ENCODE peak calls at places on chromosomes 13 and 19, in ten cellular contexts. One of them, this sample, is unnamed.

GRCh38 chr13:36965767-36966166 is 33.4 kb downstream of the ALG5 start:
- DNase-seq in non-pigmented ciliary epithelial cell: peak
- DNase-seq in tibial nerve: no peak
- DNase-seq in naive thymus-derived CD4-positive, alpha-beta T cell: no peak
- DNase-seq in fibroblast of pulmonary artery: peak
- DNase-seq in tibial artery: no peak
- DNase-seq in skeletal muscle cell: peak
- DNase-seq in MV-4-11: no peak
- DNase-seq in NCI-H345: no peak
- DNase-seq in Calu3: peak
- DNase-seq in this sample: no peak

GRCh38 chr19:54889566-54889965 is 15.5 kb downstream of the FCAR start:
- DNase-seq in tibial nerve: no peak
- DNase-seq in naive thymus-derived CD4-positive, alpha-beta T cell: no peak
- DNase-seq in MV-4-11: no peak
- DNase-seq in non-pigmented ciliary epithelial cell: no peak
- DNase-seq in NCI-H345: no peak
- DNase-seq in Calu3: no peak
- DNase-seq in fibroblast of pulmonary artery: no peak
- DNase-seq in skeletal muscle cell: no peak
- DNase-seq in tibial artery: no peak
- DNase-seq in this sample: no peak

GRCh38 chr13:75226755-75227435 is 255.1 kb downstream of the TBC1D4 start:
- DNase-seq in tibial nerve: no peak
- DNase-seq in MV-4-11: peak
- DNase-seq in NCI-H345: no peak
- DNase-seq in Calu3: no peak
- DNase-seq in skeletal muscle cell: peak
- DNase-seq in non-pigmented ciliary epithelial cell: peak
- DNase-seq in naive thymus-derived CD4-positive, alpha-beta T cell: no peak
- DNase-seq in tibial artery: no peak
- DNase-seq in fibroblast of pulmonary artery: peak
- DNase-seq in this sample: no peak

GRCh38 chr19:50968709-50969412 is 530 bp downstream of the KLK6 start:
- DNase-seq in fibroblast of pulmonary artery: peak
- DNase-seq in tibial artery: no peak
- DNase-seq in Calu3: no peak
- DNase-seq in tibial nerve: no peak
- DNase-seq in NCI-H345: no peak
- DNase-seq in naive thymus-derived CD4-positive, alpha-beta T cell: no peak
- DNase-seq in MV-4-11: no peak
- DNase-seq in non-pigmented ciliary epithelial cell: no peak
- DNase-seq in skeletal muscle cell: no peak
- DNase-seq in this sample: no peak

GRCh38 chr19:2616741-2617392 is 85.6 kb downstream of the GNG7 start:
- DNase-seq in Calu3: no peak
- DNase-seq in NCI-H345: no peak
- DNase-seq in tibial nerve: peak
- DNase-seq in tibial artery: peak
- DNase-seq in non-pigmented ciliary epithelial cell: no peak
- DNase-seq in naive thymus-derived CD4-positive, alpha-beta T cell: peak
- DNase-seq in fibroblast of pulmonary artery: no peak
- DNase-seq in skeletal muscle cell: no peak
- DNase-seq in MV-4-11: peak
- DNase-seq in this sample: no peak

GRCh38 chr13:70623260-70623659 is 515.0 kb upstream of the KLHL1 start:
- DNase-seq in tibial artery: no peak
- DNase-seq in MV-4-11: no peak
- DNase-seq in non-pigmented ciliary epithelial cell: no peak
- DNase-seq in tibial nerve: no peak
- DNase-seq in NCI-H345: peak
- DNase-seq in fibroblast of pulmonary artery: peak
- DNase-seq in skeletal muscle cell: no peak
- DNase-seq in Calu3: no peak
- DNase-seq in naive thymus-derived CD4-positive, alpha-beta T cell: no peak
- DNase-seq in this sample: no peak

GRCh38 chr13:34246511-34246910 is 428.6 kb downstream of the RFC3 start:
- DNase-seq in tibial artery: no peak
- DNase-seq in fibroblast of pulmonary artery: peak
- DNase-seq in skeletal muscle cell: peak
- DNase-seq in MV-4-11: no peak
- DNase-seq in Calu3: peak
- DNase-seq in NCI-H345: no peak
- DNase-seq in naive thymus-derived CD4-positive, alpha-beta T cell: no peak
- DNase-seq in non-pigmented ciliary epithelial cell: no peak
- DNase-seq in tibial nerve: no peak
- DNase-seq in this sample: no peak

GRCh38 chr13:27211771-27212364 is 39.5 kb upstream of the RPL21 start:
- DNase-seq in NCI-H345: no peak
- DNase-seq in fibroblast of pulmonary artery: peak
- DNase-seq in tibial artery: no peak
- DNase-seq in tibial nerve: no peak
- DNase-seq in naive thymus-derived CD4-positive, alpha-beta T cell: no peak
- DNase-seq in Calu3: no peak
- DNase-seq in non-pigmented ciliary epithelial cell: peak
- DNase-seq in MV-4-11: no peak
- DNase-seq in skeletal muscle cell: peak
- DNase-seq in this sample: no peak

GRCh38 chr13:45473627-45474026 is 8.9 kb downstream of the COG3 start:
- DNase-seq in skeletal muscle cell: no peak
- DNase-seq in non-pigmented ciliary epithelial cell: no peak
- DNase-seq in MV-4-11: no peak
- DNase-seq in tibial artery: no peak
- DNase-seq in naive thymus-derived CD4-positive, alpha-beta T cell: no peak
- DNase-seq in NCI-H345: no peak
- DNase-seq in fibroblast of pulmonary artery: no peak
- DNase-seq in tibial nerve: no peak
- DNase-seq in Calu3: no peak
- DNase-seq in this sample: peak

GRCh38 chr19:27891411-27891810 is 1321.5 kb downstream of the UQCRFS1 start:
- DNase-seq in Calu3: no peak
- DNase-seq in naive thymus-derived CD4-positive, alpha-beta T cell: no peak
- DNase-seq in non-pigmented ciliary epithelial cell: no peak
- DNase-seq in NCI-H345: no peak
- DNase-seq in tibial artery: no peak
- DNase-seq in tibial nerve: no peak
- DNase-seq in fibroblast of pulmonary artery: no peak
- DNase-seq in skeletal muscle cell: no peak
- DNase-seq in MV-4-11: no peak
- DNase-seq in this sample: no peak

GRCh38 chr13:26062853-26063444 is 11.1 kb upstream of the SHISA2 start:
- DNase-seq in non-pigmented ciliary epithelial cell: no peak
- DNase-seq in skeletal muscle cell: no peak
- DNase-seq in tibial artery: no peak
- DNase-seq in Calu3: peak
- DNase-seq in NCI-H345: peak
- DNase-seq in fibroblast of pulmonary artery: peak
- DNase-seq in MV-4-11: peak
- DNase-seq in tibial nerve: peak
- DNase-seq in naive thymus-derived CD4-positive, alpha-beta T cell: peak
- DNase-seq in this sample: peak

GRCh38 chr19:6099037-6099436 is 11.3 kb downstream of the RFX2 start:
- DNase-seq in non-pigmented ciliary epithelial cell: no peak
- DNase-seq in skeletal muscle cell: no peak
- DNase-seq in Calu3: no peak
- DNase-seq in fibroblast of pulmonary artery: no peak
- DNase-seq in NCI-H345: no peak
- DNase-seq in tibial artery: no peak
- DNase-seq in naive thymus-derived CD4-positive, alpha-beta T cell: no peak
- DNase-seq in tibial nerve: no peak
- DNase-seq in MV-4-11: no peak
- DNase-seq in this sample: no peak

GRCh38 chr19:19434483-19435045 is 29.1 kb downstream of the GATAD2A start:
- DNase-seq in naive thymus-derived CD4-positive, alpha-beta T cell: no peak
- DNase-seq in tibial nerve: peak
- DNase-seq in non-pigmented ciliary epithelial cell: no peak
- DNase-seq in skeletal muscle cell: no peak
- DNase-seq in MV-4-11: no peak
- DNase-seq in NCI-H345: no peak
- DNase-seq in fibroblast of pulmonary artery: peak
- DNase-seq in tibial artery: peak
- DNase-seq in Calu3: no peak
- DNase-seq in this sample: no peak

GRCh38 chr13:75458696-75459422 is 23.1 kb downstream of the TBC1D4 start:
- DNase-seq in skeletal muscle cell: no peak
- DNase-seq in naive thymus-derived CD4-positive, alpha-beta T cell: no peak
- DNase-seq in tibial artery: no peak
- DNase-seq in tibial nerve: no peak
- DNase-seq in Calu3: peak
- DNase-seq in MV-4-11: no peak
- DNase-seq in non-pigmented ciliary epithelial cell: no peak
- DNase-seq in fibroblast of pulmonary artery: no peak
- DNase-seq in NCI-H345: peak
- DNase-seq in this sample: no peak

This sample was measured in naive thymus-derived CD8-positive, alpha-beta T cell.